ENCODE peak calls at places on chromosomes 2 and 18, in seven cellular contexts. One of them, this sample, is unnamed.

GRCh38 chr18:12657048-12657848 is 659 bp downstream of the SPIRE1 start:
- DNase-seq in CD8-positive, alpha-beta memory T cell: no peak
- DNase-seq in aorta: peak; percentile 88
- DNase-seq in lower lobe of right lung: peak; percentile 64
- DNase-seq in breast epithelium: no peak
- DNase-seq in upper lobe of right lung: peak; percentile 81
- DNase-seq in IMR-90: peak; percentile 48
- DNase-seq in this sample: peak; percentile 49

GRCh38 chr2:222794585-222795579 is 66.0 kb upstream of the ACSL3 start:
- DNase-seq in aorta: no peak
- DNase-seq in CD8-positive, alpha-beta memory T cell: no peak
- DNase-seq in breast epithelium: no peak
- DNase-seq in lower lobe of right lung: no peak
- DNase-seq in IMR-90: no peak
- DNase-seq in upper lobe of right lung: no peak
- DNase-seq in this sample: no peak

GRCh38 chr2:234840336-234840735 is 111.5 kb upstream of the SH3BP4 start:
- DNase-seq in breast epithelium: no peak
- DNase-seq in CD8-positive, alpha-beta memory T cell: no peak
- DNase-seq in aorta: no peak
- DNase-seq in IMR-90: peak; percentile 99
- DNase-seq in lower lobe of right lung: no peak
- DNase-seq in upper lobe of right lung: no peak
- DNase-seq in this sample: no peak

GRCh38 chr2:73107211-73107926 is 5.4 kb downstream of the RAB11FIP5 start:
- DNase-seq in lower lobe of right lung: no peak
- DNase-seq in aorta: peak; percentile 71
- DNase-seq in IMR-90: no peak
- DNase-seq in upper lobe of right lung: no peak
- DNase-seq in breast epithelium: no peak
- DNase-seq in CD8-positive, alpha-beta memory T cell: no peak
- DNase-seq in this sample: no peak

GRCh38 chr2:170679607-170680079 is 35.5 kb upstream of the SP5 start:
- DNase-seq in IMR-90: no peak
- DNase-seq in upper lobe of right lung: no peak
- DNase-seq in lower lobe of right lung: no peak
- DNase-seq in breast epithelium: no peak
- DNase-seq in CD8-positive, alpha-beta memory T cell: no peak
- DNase-seq in aorta: no peak
- DNase-seq in this sample: no peak

GRCh38 chr2:7845332-7845731 is 836.5 kb upstream of the ID2 start:
- DNase-seq in upper lobe of right lung: no peak
- DNase-seq in lower lobe of right lung: no peak
- DNase-seq in CD8-positive, alpha-beta memory T cell: no peak
- DNase-seq in IMR-90: peak; percentile 69
- DNase-seq in aorta: no peak
- DNase-seq in breast epithelium: no peak
- DNase-seq in this sample: no peak

GRCh38 chr2:230866704-230867561 is 2.2 kb downstream of the ITM2C start:
- DNase-seq in CD8-positive, alpha-beta memory T cell: peak; percentile 84
- DNase-seq in lower lobe of right lung: no peak
- DNase-seq in upper lobe of right lung: no peak
- DNase-seq in breast epithelium: no peak
- DNase-seq in IMR-90: peak; percentile 20
- DNase-seq in aorta: peak; percentile 80
- DNase-seq in this sample: peak; percentile 79

GRCh38 chr2:134323777-134324176 is 69.9 kb downstream of the MGAT5 start:
- DNase-seq in IMR-90: no peak
- DNase-seq in breast epithelium: no peak
- DNase-seq in lower lobe of right lung: no peak
- DNase-seq in upper lobe of right lung: no peak
- DNase-seq in CD8-positive, alpha-beta memory T cell: no peak
- DNase-seq in aorta: no peak
- DNase-seq in this sample: no peak

GRCh38 chr2:36397728-36398413 is 42.3 kb downstream of the CRIM1 start:
- DNase-seq in IMR-90: peak; percentile 88
- DNase-seq in breast epithelium: no peak
- DNase-seq in CD8-positive, alpha-beta memory T cell: no peak
- DNase-seq in upper lobe of right lung: no peak
- DNase-seq in lower lobe of right lung: no peak
- DNase-seq in aorta: no peak
- DNase-seq in this sample: peak; percentile 68

GRCh38 chr2:200618590-200619021 is 32.8 kb downstream of the AOX1 start:
- DNase-seq in aorta: no peak
- DNase-seq in CD8-positive, alpha-beta memory T cell: no peak
- DNase-seq in breast epithelium: no peak
- DNase-seq in lower lobe of right lung: no peak
- DNase-seq in upper lobe of right lung: no peak
- DNase-seq in IMR-90: peak; percentile 78
- DNase-seq in this sample: peak; percentile 23

GRCh38 chr18:4251873-4252272 is 203.2 kb downstream of the DLGAP1 start:
- DNase-seq in breast epithelium: no peak
- DNase-seq in aorta: no peak
- DNase-seq in CD8-positive, alpha-beta memory T cell: no peak
- DNase-seq in lower lobe of right lung: no peak
- DNase-seq in IMR-90: no peak
- DNase-seq in upper lobe of right lung: no peak
- DNase-seq in this sample: no peak

GRCh38 chr2:174607989-174608865 is 10.6 kb upstream of the WIPF1 start:
- DNase-seq in CD8-positive, alpha-beta memory T cell: no peak
- DNase-seq in IMR-90: no peak
- DNase-seq in lower lobe of right lung: no peak
- DNase-seq in breast epithelium: no peak
- DNase-seq in aorta: no peak
- DNase-seq in upper lobe of right lung: no peak
- DNase-seq in this sample: no peak

GRCh38 chr18:42807852-42808251 is 307.6 kb downstream of the RIT2 start:
- DNase-seq in breast epithelium: no peak
- DNase-seq in upper lobe of right lung: no peak
- DNase-seq in IMR-90: no peak
- DNase-seq in aorta: no peak
- DNase-seq in lower lobe of right lung: no peak
- DNase-seq in CD8-positive, alpha-beta memory T cell: no peak
- DNase-seq in this sample: no peak

GRCh38 chr2:230814616-230815015 is 50.1 kb upstream of the ITM2C start:
- DNase-seq in IMR-90: peak; percentile 47
- DNase-seq in aorta: no peak
- DNase-seq in lower lobe of right lung: no peak
- DNase-seq in CD8-positive, alpha-beta memory T cell: no peak
- DNase-seq in breast epithelium: no peak
- DNase-seq in upper lobe of right lung: no peak
- DNase-seq in this sample: no peak

GRCh38 chr2:25250331-25251031 is 82.1 kb upstream of the POMC start:
- DNase-seq in lower lobe of right lung: no peak
- DNase-seq in breast epithelium: no peak
- DNase-seq in aorta: no peak
- DNase-seq in CD8-positive, alpha-beta memory T cell: no peak
- DNase-seq in IMR-90: peak; percentile 92
- DNase-seq in upper lobe of right lung: no peak
- DNase-seq in this sample: no peak

GRCh38 chr2:24809316-24810007 is 16.2 kb downstream of the CENPO start:
- DNase-seq in IMR-90: peak; percentile 60
- DNase-seq in breast epithelium: no peak
- DNase-seq in lower lobe of right lung: no peak
- DNase-seq in upper lobe of right lung: no peak
- DNase-seq in CD8-positive, alpha-beta memory T cell: no peak
- DNase-seq in aorta: no peak
- DNase-seq in this sample: no peak

GRCh38 chr2:17536416-17536815 is 4.1 kb upstream of the VSNL1 start:
- DNase-seq in breast epithelium: no peak
- DNase-seq in CD8-positive, alpha-beta memory T cell: no peak
- DNase-seq in aorta: no peak
- DNase-seq in upper lobe of right lung: no peak
- DNase-seq in lower lobe of right lung: no peak
- DNase-seq in IMR-90: no peak
- DNase-seq in this sample: no peak

GRCh38 chr2:85560812-85561279 is 447 bp downstream of the GGCX start:
- DNase-seq in aorta: no peak
- DNase-seq in IMR-90: no peak
- DNase-seq in CD8-positive, alpha-beta memory T cell: no peak
- DNase-seq in upper lobe of right lung: no peak
- DNase-seq in lower lobe of right lung: peak; percentile 51
- DNase-seq in breast epithelium: no peak
- DNase-seq in this sample: no peak

GRCh38 chr2:204877691-204878090 is 332.4 kb downstream of the PARD3B start:
- DNase-seq in aorta: no peak
- DNase-seq in lower lobe of right lung: no peak
- DNase-seq in CD8-positive, alpha-beta memory T cell: no peak
- DNase-seq in breast epithelium: no peak
- DNase-seq in upper lobe of right lung: no peak
- DNase-seq in IMR-90: no peak
- DNase-seq in this sample: no peak

GRCh38 chr2:36507408-36507812 is 90.6 kb downstream of the FEZ2 start:
- DNase-seq in lower lobe of right lung: no peak
- DNase-seq in upper lobe of right lung: no peak
- DNase-seq in IMR-90: peak; percentile 65
- DNase-seq in CD8-positive, alpha-beta memory T cell: no peak
- DNase-seq in aorta: no peak
- DNase-seq in breast epithelium: no peak
- DNase-seq in this sample: peak; percentile 73

GRCh38 chr2:54680397-54681032 is 42.9 kb upstream of the EML6 start:
- DNase-seq in CD8-positive, alpha-beta memory T cell: no peak
- DNase-seq in aorta: no peak
- DNase-seq in breast epithelium: no peak
- DNase-seq in IMR-90: peak; percentile 45
- DNase-seq in upper lobe of right lung: no peak
- DNase-seq in lower lobe of right lung: no peak
- DNase-seq in this sample: no peak

GRCh38 chr2:33221046-33221784 is 255.2 kb upstream of the RASGRP3 start:
- DNase-seq in IMR-90: no peak
- DNase-seq in aorta: no peak
- DNase-seq in CD8-positive, alpha-beta memory T cell: no peak
- DNase-seq in breast epithelium: no peak
- DNase-seq in lower lobe of right lung: no peak
- DNase-seq in upper lobe of right lung: no peak
- DNase-seq in this sample: no peak
- H3K4me1 ChIP-seq in IMR-90: peaks cover 19% of the 10 kb centered on the region
- H3K4me1 ChIP-seq in aorta: peaks cover 6% of the 10 kb centered on the region
- H3K4me1 ChIP-seq in CD8-positive, alpha-beta memory T cell: no peaks in the 10 kb centered on the region
- H3K4me1 ChIP-seq in breast epithelium: no peaks in the 10 kb centered on the region
- H3K4me1 ChIP-seq in lower lobe of right lung: peaks cover 16% of the 10 kb centered on the region
- H3K4me1 ChIP-seq in upper lobe of right lung: peaks cover 9% of the 10 kb centered on the region
- H3K4me1 ChIP-seq in this sample: no peaks in the 10 kb centered on the region

DNA sequence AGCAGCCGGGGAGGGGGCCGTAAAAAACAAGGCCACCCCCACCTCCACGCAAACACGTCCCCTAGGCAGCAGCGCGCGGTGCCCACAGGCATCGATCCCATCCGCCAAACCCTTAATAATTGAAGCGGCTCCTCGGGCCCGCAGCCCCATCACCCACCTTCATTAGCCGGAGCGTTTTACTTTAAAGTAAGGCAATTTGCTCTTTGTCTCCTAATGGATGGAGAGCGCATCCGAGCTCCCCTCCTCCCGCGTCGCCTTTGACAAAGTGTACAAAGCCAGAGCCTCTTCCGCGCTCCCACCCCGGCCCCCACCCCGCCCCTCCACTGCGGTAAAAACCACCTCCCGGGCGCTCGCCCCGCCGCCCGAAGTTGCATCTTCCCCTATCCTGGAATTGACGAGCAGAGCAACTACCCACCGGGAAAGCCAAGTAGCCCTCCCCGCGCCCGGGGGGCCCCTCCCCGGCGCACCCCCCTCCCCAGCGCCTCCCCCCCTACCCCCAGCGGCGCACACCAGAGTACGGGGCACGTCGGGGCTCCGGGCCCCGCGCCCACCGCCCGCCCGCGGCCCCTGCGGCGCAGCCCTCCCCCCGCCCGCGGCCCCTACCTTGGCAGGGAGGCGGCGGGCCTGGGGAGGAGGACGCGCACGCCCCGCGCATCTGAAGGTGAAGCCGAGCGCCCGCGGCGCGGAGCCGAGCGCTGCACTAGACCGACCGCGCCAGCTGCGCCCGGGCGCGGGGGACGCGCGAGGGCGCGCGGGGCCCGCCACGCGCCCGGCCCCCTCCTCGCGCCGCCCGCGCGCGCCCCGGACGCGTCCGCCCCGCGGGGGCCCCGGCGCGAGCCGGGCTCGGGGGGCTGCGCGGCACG is at the start of gene ZNF516:
- DNase-seq in upper lobe of right lung: no peak
- DNase-seq in breast epithelium: no peak
- DNase-seq in IMR-90: peak; percentile 34
- DNase-seq in CD8-positive, alpha-beta memory T cell: no peak
- DNase-seq in aorta: peak; percentile 79
- DNase-seq in lower lobe of right lung: peak; percentile 75
- DNase-seq in this sample: peak; percentile 67
- H3K4me1 ChIP-seq in upper lobe of right lung: no peaks in the 10 kb centered on the region
- H3K4me1 ChIP-seq in breast epithelium: no peaks in the 10 kb centered on the region
- H3K4me1 ChIP-seq in IMR-90: peaks cover 4% of the 10 kb centered on the region
- H3K4me1 ChIP-seq in CD8-positive, alpha-beta memory T cell: peaks cover 7% of the 10 kb centered on the region
- H3K4me1 ChIP-seq in aorta: no peaks in the 10 kb centered on the region
- H3K4me1 ChIP-seq in lower lobe of right lung: peaks cover 16% of the 10 kb centered on the region
- H3K4me1 ChIP-seq in this sample: peaks cover 8% of the 10 kb centered on the region

DNA sequence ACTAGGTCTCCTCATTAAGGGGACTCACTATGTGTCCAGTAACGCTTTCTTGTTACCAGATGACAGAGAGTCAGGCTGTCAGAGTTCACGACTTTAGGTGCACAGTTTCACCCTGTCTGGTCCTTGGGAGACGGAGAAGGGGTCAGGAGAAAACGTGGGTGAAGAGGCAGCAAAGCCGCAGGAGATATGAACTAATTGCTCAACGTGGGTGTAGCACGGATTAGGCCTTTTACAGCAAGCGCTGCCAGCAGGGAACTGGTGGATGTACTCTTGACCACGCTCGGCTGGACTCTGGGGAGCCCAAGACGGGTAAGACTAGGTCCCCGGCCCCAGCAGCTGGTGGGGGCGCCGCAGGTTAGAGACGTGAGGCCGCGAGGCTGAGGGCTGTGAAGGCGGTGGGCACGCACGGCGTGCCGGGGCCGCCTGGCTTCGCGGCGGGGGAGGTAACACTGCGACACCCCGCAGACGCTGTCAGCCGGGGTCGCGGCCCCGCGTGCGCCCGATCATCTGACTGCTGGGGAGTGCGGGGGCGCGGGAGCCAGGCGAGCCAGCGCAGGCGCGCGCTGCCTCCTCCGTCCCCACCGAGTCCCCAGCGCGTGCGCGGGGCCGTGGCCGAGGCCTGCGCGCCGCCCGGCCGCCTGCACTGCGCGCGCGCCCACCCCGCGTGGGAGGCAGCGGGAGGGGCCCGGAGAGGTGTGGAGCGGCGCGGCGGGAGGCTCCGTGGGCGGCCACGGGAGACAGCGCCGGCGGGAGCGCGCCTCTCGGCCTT is at the start of gene CLIP4:
- DNase-seq in lower lobe of right lung: peak; percentile 84
- DNase-seq in aorta: peak; percentile 89
- DNase-seq in IMR-90: peak; percentile 51
- DNase-seq in breast epithelium: peak; percentile 64
- DNase-seq in CD8-positive, alpha-beta memory T cell: peak; percentile 83
- DNase-seq in upper lobe of right lung: peak; percentile 90
- DNase-seq in this sample: peak; percentile 63
- H3K4me1 ChIP-seq in lower lobe of right lung: peaks cover 42% of the 10 kb centered on the region
- H3K4me1 ChIP-seq in aorta: no peaks in the 10 kb centered on the region
- H3K4me1 ChIP-seq in IMR-90: peaks cover 32% of the 10 kb centered on the region
- H3K4me1 ChIP-seq in breast epithelium: peaks cover 5% of the 10 kb centered on the region
- H3K4me1 ChIP-seq in CD8-positive, alpha-beta memory T cell: peaks cover 38% of the 10 kb centered on the region
- H3K4me1 ChIP-seq in upper lobe of right lung: peaks cover 25% of the 10 kb centered on the region
- H3K4me1 ChIP-seq in this sample: no peaks in the 10 kb centered on the region

DNA sequence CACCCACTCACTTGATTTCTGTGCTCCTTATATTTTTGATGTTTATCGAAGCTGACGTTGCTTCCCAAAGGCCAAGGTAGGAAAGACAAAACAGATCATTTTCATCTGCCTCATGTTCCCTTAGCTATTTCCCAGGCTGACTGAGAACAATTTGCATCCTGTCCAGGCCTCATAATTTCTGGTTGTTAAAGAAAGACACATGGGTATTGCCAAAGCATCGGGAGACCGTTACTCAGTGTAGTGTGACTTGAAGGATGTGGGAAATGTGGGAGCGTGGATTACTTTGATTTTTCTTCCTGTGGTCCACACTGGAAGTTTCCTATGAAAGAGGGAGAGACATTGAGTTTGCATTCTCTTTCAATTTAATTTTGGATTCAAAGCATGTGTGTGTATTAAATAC is 204.6 kb downstream of the TRIB2 start:
- DNase-seq in CD8-positive, alpha-beta memory T cell: no peak
- DNase-seq in breast epithelium: no peak
- DNase-seq in IMR-90: no peak
- DNase-seq in upper lobe of right lung: no peak
- DNase-seq in aorta: no peak
- DNase-seq in lower lobe of right lung: no peak
- DNase-seq in this sample: no peak
- H3K4me1 ChIP-seq in CD8-positive, alpha-beta memory T cell: no peaks in the 10 kb centered on the region
- H3K4me1 ChIP-seq in breast epithelium: no peaks in the 10 kb centered on the region
- H3K4me1 ChIP-seq in IMR-90: peaks cover 5% of the 10 kb centered on the region
- H3K4me1 ChIP-seq in upper lobe of right lung: peaks cover 22% of the 10 kb centered on the region
- H3K4me1 ChIP-seq in aorta: peaks cover 4% of the 10 kb centered on the region
- H3K4me1 ChIP-seq in lower lobe of right lung: peaks cover 21% of the 10 kb centered on the region
- H3K4me1 ChIP-seq in this sample: no peaks in the 10 kb centered on the region